ENCODE peak calls at places on chromosomes 7 and 10, in four cellular contexts. V, F, G and I are unnamed samples.

GRCh38 chr7:107396990-107397389 is 72.9 kb upstream of the GPR22 start:
- DNase-seq in V (no peak), F (no peak), G (no peak), I (peak; percentile 26)

GRCh38 chr10:69631566-69631965 is 1.5 kb downstream of the FAM241B start:
- DNase-seq in F (no peak), V (no peak), G (no peak), I (no peak)

GRCh38 chr7:117269895-117270294 is 53.0 kb downstream of the WNT2 start:
- DNase-seq in V (no peak), F (no peak), G (no peak), I (no peak)

GRCh38 chr7:157488966-157489365 is 152.2 kb downstream of the DNAJB6 start:
- DNase-seq in F (no peak), V (no peak), G (no peak), I (no peak)

GRCh38 chr10:45380903-45381610 is 7.0 kb downstream of the ALOX5 start:
- DNase-seq in V (no peak), F (no peak), G (no peak), I (peak; percentile 34)

GRCh38 chr10:72567421-72567820 is 58.5 kb downstream of the MICU1 start:
- DNase-seq in G (no peak), V (peak; percentile 54), F (no peak), I (peak; percentile 50)

GRCh38 chr7:37916017-37916672 is 472 bp downstream of the SFRP4 start:
- DNase-seq in F (no peak), V (no peak), G (peak; percentile 33), I (no peak)

GRCh38 chr7:29229056-29229455 is 34.5 kb downstream of the CHN2 start:
- DNase-seq in V (no peak), G (no peak), F (no peak), I (no peak)

DNA sequence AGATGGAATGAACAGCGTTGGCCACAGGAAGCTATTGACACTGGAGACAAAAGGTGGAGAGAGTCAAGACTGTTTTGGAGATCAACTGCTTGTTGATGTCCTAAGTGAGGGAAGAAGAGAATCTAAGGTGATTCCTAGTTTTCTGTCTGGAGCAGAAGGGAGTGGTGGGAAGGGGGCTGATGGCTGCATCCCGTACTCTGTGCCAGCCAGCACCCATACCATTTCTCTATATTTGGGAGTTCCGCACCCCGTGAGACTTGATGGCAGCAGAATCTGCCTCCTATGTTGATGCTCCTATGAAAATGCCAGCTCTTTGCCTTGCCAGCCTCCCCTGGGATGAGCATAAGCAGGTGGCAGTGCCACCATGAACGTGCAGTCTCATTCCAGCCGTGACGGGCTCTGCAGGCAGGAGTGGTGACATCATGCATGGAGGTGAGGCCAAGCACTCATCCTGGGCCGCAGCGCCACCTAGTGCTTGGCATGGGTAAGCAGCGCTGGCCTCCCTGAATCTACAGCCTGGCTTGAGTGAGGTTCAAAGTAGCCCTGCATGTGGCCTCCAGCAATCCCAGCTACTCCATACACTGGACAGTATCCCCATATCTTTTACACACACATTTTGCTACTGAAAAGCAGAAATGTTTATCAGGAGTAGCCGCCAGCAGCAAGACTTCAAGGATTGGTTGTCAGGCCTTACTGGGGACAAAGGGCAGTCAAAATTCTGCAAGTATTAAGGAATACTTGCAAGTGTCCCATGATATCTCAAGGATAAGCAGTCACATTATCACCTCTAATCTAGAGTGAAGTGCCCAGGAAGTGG is 43.0 kb downstream of the PODXL start:
- DNase-seq in F (peak; percentile 74), V (peak; percentile 84), G (peak; percentile 83), I (peak; percentile 73)
- TF ChIP-seq POLR2A in F (peak; percentile 61), V (no peak), G (peak; percentile 8), I (no peak)

DNA sequence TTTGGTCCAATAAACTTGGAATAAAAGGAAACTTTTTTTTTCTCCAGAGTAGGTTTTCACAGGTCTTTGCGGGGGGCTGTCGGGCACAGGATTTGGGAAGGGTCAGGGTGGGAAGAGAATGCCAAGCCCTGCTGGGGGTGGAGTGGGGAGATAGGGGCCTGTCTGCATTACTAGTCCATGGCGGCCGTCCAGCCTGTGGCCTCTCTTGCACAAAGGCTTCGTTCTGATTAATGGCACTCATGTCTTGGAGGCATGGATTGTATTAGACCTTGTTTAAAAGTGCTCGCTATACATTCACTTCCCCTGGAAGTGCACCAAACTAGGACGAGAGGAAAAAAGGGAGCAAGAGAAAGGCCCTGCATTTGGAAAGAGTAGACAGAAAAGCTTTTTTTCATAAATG is 37.2 kb downstream of the LRMDA start:
- DNase-seq in V (no peak), G (peak; percentile 55), F (no peak), I (no peak)
- H3K27ac ChIP-seq in V (peak overlapping the region; percentile 83), G (peak overlapping the region; percentile 60), F (no peak overlapping the region), I (no peak overlapping the region)

GRCh38 chr10:3774814-3775670 is 10.0 kb downstream of the KLF6 start:
- DNase-seq in G (peak; percentile 51), V (no peak), F (no peak), I (peak; percentile 72)
- TF ChIP-seq POLR2A in G (no peak), V (no peak), F (peak; percentile 57), I (peak; percentile 41)

DNA sequence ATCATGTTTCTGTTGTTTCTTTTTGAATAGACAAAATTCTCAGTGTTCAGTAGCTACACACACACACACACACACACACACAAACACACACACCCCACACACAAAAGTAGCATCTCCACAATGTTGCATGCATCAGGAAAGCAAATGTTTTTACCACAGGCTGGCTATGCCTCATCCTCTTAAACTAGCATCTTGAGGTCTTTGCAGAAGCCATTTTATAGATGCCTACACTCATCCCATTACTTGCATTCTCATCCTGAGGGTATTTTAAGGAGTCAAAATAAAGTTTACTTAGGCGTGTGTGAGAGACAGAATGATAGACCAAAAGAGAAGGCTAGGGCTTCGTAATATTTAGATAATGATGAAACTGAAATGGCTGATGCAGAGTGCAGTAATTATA is 7.9 kb upstream of the INHBA start:
- DNase-seq in G (no peak), F (no peak), V (no peak), I (no peak)
- H3K27ac ChIP-seq in G (no peak overlapping the region), F (no peak overlapping the region), V (no peak overlapping the region), I (no peak overlapping the region)

GRCh38 chr10:30029890-30030261 is 29.5 kb downstream of the JCAD start:
- DNase-seq in F (no peak), G (no peak), V (no peak), I (no peak)
- TF ChIP-seq POLR2A in F (no peak), G (no peak), V (no peak), I (no peak)